ENCODE peak calls at places on chromosomes 13 and 19, in six cellular contexts. M is A549, X is Peyer's patch, Q is psoas muscle, B is esophagus squamous epithelium, I is OCI-LY7. V is an unnamed sample.

GRCh38 chr13:48828962-48829405 is 146.7 kb upstream of the FNDC3A start:
- DNase-seq in M (peak; percentile 10), Q (no peak), I (peak; percentile 50), B (no peak), X (no peak), V (no peak)

GRCh38 chr13:91576590-91576989 is 178.2 kb downstream of the GPC5 start:
- DNase-seq in B (no peak), Q (no peak), M (no peak), I (peak; percentile 53), X (no peak), V (no peak)

GRCh38 chr13:105598551-105598950 is 936.9 kb downstream of the EFNB2 start:
- DNase-seq in M (no peak), Q (no peak), B (no peak), X (no peak), I (no peak), V (no peak)

GRCh38 chr13:21402586-21403307 is 56.4 kb downstream of the ZDHHC20 start:
- DNase-seq in M (peak; percentile 7), I (no peak), B (no peak), X (no peak), Q (no peak), V (no peak)

GRCh38 chr13:80168089-80168850 is 172.7 kb downstream of the SPRY2 start:
- DNase-seq in X (no peak), I (no peak), Q (no peak), B (no peak), M (no peak), V (no peak)

GRCh38 chr13:91647361-91647970 is 249.0 kb downstream of the GPC5 start:
- DNase-seq in I (peak; percentile 72), X (no peak), B (no peak), M (no peak), Q (no peak), V (peak; percentile 28)

GRCh38 chr19:45882652-45883585 is 3.0 kb downstream of the IRF2BP1 start:
- DNase-seq in I (peak; percentile 91), Q (peak; percentile 89), X (peak; percentile 79), B (no peak), M (peak; percentile 95), V (peak; percentile 91)

GRCh38 chr13:74289130-74289529 is 154.9 kb upstream of the KLF12 start:
- DNase-seq in I (no peak), Q (no peak), X (no peak), M (no peak), B (no peak), V (no peak)

GRCh38 chr19:8445488-8446001 is 770 bp downstream of the HNRNPM start:
- DNase-seq in Q (peak; percentile 71), I (peak; percentile 53), B (no peak), M (no peak), X (peak; percentile 43), V (peak; percentile 58)

GRCh38 chr13:50225188-50226155 is 210.2 kb downstream of the KCNRG start:
- DNase-seq in M (no peak), X (no peak), Q (no peak), B (no peak), I (no peak), V (no peak)

GRCh38 chr13:50219743-50220142 is 204.5 kb downstream of the KCNRG start:
- DNase-seq in I (no peak), M (no peak), Q (no peak), B (no peak), X (no peak), V (no peak)

GRCh38 chr13:50220938-50221337 is 205.7 kb downstream of the KCNRG start:
- DNase-seq in X (no peak), B (no peak), Q (no peak), I (no peak), M (no peak), V (no peak)

GRCh38 chr13:50224534-50224933 is 209.3 kb downstream of the KCNRG start:
- DNase-seq in B (no peak), I (no peak), X (no peak), M (no peak), Q (no peak), V (no peak)

DNA sequence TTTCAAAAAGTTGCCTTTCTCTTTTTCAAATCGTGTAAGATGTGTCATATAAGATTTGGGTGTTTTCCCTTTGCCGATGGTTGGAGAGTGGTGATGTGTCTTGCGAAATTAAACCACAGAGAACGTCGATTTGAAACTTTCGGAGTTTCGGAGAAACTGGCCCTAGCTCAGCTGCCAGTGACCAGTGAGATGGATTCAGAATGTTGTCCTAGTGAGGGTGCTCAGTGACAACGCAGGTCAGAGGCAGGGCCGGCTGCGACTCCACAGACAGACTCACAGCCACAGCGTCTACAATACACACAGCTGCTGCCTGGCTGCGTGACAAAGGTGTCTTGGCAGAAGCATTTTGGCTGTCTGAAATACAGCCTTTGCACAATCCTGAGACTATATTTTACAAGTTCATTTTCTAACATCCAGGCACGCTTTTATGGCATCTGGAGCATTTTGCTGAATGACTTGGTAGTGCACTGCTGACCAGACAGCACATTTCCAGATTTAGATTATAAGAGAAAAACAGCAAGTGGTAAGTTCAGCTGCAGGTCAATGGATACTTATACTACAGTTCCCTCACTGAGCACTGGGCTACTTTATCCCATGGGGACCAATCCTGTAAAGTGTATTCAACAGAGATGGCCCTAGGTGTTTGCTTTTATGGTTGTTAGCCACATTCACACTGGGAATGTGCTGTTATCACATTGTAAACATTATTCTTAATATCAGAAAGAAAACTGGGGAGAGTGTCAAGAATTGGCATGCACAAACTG is 207.5 kb downstream of the KCNRG start:
- DNase-seq in Q (peak; percentile 90), B (no peak), M (no peak), X (peak; percentile 31), I (no peak), V (peak; percentile 55)
- H3K4me3 ChIP-seq in Q (peak overlapping the region; percentile 26), B (no peak overlapping the region), M (no peak overlapping the region), X (no peak overlapping the region), I (no peak overlapping the region), V (no peak overlapping the region)

DNA sequence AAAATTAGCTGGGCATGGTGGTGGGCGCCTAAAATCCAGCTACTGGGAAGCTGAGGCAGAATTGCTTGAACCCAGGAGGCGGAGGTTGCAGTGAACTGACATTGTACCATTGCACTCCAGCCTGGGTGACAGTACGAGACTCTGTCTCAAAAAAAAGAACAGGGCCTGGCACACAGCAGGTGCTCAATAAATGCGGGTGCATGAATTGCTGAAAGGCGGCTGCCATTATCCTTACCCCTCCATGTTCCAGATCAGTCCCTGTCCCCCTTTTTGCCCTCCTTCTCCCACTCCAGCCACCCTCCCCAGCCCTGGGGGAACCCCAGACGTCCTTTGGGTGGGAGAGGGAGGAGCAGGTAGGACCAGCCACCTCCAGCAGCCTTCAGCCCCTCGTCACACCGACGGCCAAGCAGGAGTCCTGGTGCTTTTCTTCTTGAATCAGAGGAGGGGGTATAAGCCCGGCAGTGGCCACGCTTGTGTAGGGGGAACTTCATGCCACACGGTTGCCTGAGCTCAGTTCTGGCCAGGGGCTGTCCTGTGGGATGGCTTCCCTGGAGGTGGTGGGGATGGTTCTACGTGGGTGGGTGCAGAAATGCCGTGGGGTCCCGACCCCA is 20.4 kb upstream of the NFIC start:
- DNase-seq in M (no peak), X (no peak), Q (no peak), I (no peak), B (no peak), V (no peak)
- H3K4me1 ChIP-seq in M (peaks cover 30% of the 10 kb centered on the region), X (peaks cover 35% of the 10 kb centered on the region), Q (peaks cover 23% of the 10 kb centered on the region), I (no peaks in the 10 kb centered on the region), B (peaks cover 79% of the 10 kb centered on the region), V (peaks cover 21% of the 10 kb centered on the region)

GRCh38 chr19:17490411-17490810 is 20.1 kb downstream of the SLC27A1 start:
- DNase-seq in B (no peak), M (no peak), X (no peak), I (no peak), Q (no peak), V (no peak)

GRCh38 chr19:17487240-17488121 is 17.2 kb downstream of the SLC27A1 start:
- DNase-seq in B (no peak), I (no peak), X (no peak), M (no peak), Q (no peak), V (no peak)

GRCh38 chr19:17491287-17491686 is 20.2 kb upstream of the PGLS start:
- DNase-seq in X (no peak), I (no peak), Q (no peak), B (no peak), M (no peak), V (no peak)

GRCh38 chr19:17488593-17489391 is 18.5 kb downstream of the SLC27A1 start:
- DNase-seq in B (no peak), I (peak; percentile 93), Q (no peak), X (peak; percentile 81), M (no peak), V (peak; percentile 94)

DNA sequence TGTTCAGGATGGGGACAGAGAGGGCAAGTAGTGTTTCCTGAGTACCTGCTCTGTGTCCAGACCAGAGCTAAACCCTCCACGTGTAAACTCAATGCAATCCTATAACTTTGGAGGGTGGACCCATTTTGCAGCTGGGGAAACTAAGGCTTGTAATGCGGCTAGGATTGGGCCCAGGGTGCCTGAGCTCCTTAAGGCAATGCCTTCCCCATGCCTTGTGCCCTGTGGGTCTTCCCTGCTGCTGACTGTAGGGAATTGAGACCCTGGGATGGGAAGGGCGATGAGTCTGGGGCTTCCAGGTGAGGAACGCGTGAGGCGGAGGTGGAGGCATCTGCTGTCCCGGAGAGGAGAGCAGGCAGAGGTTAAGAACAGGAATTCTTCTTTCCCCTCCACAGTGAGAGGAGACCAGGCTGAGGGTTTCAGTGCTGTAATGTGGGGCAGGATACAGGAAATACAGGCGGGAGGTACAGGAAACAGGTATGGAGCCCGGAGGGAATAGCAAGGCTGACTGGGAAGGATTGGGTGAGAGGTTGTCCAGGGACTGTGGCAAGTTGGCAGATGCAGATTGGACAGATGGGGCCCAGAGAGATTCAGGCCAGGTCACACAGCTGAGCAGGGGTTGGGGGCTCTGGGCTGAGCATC is 19.2 kb downstream of the SLC27A1 start:
- DNase-seq in I (no peak), B (no peak), M (no peak), Q (no peak), X (no peak), V (no peak)
- H3K4me3 ChIP-seq in I (no peak overlapping the region), B (no peak overlapping the region), M (no peak overlapping the region), Q (no peak overlapping the region), X (no peak overlapping the region), V (no peak overlapping the region)

GRCh38 chr19:47729468-47729798 is 15.9 kb upstream of the NOP53 start:
- DNase-seq in X (no peak), Q (peak; percentile 79), M (peak; percentile 92), B (no peak), I (no peak), V (peak; percentile 49)

GRCh38 chr19:47726467-47726866 is 13.2 kb downstream of the EHD2 start:
- DNase-seq in B (no peak), I (no peak), Q (no peak), X (no peak), M (no peak), V (no peak)

GRCh38 chr19:47723573-47723923 is 10.3 kb downstream of the EHD2 start:
- DNase-seq in M (no peak), B (no peak), Q (peak; percentile 82), X (no peak), I (no peak), V (no peak)

GRCh38 chr19:47729799-47730520 is 15.4 kb upstream of the NOP53 start:
- DNase-seq in B (no peak), M (peak; percentile 87), Q (peak; percentile 86), I (no peak), X (no peak), V (peak; percentile 60)

DNA sequence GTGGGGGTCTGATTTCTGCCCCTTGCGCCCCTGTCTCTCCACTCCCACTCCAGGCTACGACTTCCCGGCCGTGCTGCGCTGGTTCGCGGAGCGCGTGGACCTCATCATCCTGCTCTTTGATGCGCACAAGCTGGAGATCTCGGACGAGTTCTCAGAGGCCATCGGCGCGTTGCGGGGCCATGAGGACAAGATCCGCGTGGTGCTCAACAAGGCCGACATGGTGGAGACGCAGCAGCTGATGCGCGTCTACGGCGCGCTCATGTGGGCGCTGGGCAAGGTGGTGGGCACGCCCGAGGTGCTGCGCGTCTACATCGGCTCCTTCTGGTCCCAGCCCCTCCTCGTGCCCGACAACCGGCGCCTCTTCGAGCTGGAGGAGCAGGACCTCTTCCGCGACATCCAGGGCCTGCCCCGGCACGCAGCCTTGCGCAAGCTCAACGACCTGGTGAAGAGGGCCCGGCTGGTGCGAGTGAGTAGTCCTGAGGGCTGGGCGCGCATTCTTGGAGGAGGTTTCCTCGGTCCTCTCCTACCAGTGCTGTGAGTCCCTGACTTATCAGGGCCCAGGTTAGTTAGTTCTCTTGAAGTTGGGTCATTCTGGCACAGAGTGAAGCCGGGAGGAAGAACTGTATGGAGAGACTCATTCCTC is 12.7 kb downstream of the EHD2 start:
- DNase-seq in M (no peak), B (no peak), I (no peak), Q (no peak), X (no peak), V (no peak)
- H3K4me1 ChIP-seq in M (peaks cover 80% of the 10 kb centered on the region), B (peaks cover 97% of the 10 kb centered on the region), I (no peaks in the 10 kb centered on the region), Q (peaks cover 11% of the 10 kb centered on the region), X (peaks cover 30% of the 10 kb centered on the region), V (peaks cover 13% of the 10 kb centered on the region)